ENCODE peak calls at places on chromosome 5, in seven cellular contexts. X is epithelial cell of proximal tubule; N is A549; C is pancreas; E is activated gamma-delta T cell treated with anti-CD3 and anti-CD28 coated beads, Interleukin-2, amount 50 U/mL, for 16 hours; V is mammary epithelial cell; Y is endothelial cell. Q is an unnamed sample.

GRCh38 chr5:125176005-125176390 is 429.6 kb upstream of the ZNF608 start:
- DNase-seq in V (no peak), N (peak; percentile 34), Y (no peak), E (no peak), C (no peak), X (no peak), Q (no peak)

GRCh38 chr5:74940782-74941363 is 74.7 kb upstream of the FAM169A start:
- DNase-seq in Y (no peak), X (no peak), E (no peak), C (no peak), N (no peak), V (no peak), Q (no peak)

GRCh38 chr5:58149345-58149744 is 310.5 kb downstream of the PLK2 start:
- DNase-seq in Y (no peak), V (peak; percentile 81), N (no peak), X (peak; percentile 6), E (no peak), C (no peak), Q (no peak)

GRCh38 chr5:51395666-51396356 is 12.6 kb downstream of the ISL1 start:
- DNase-seq in V (no peak), X (no peak), C (no peak), N (no peak), E (no peak), Y (no peak), Q (no peak)

GRCh38 chr5:89351232-89351631 is 468.2 kb upstream of the MEF2C start:
- DNase-seq in Y (no peak), E (no peak), N (peak; percentile 5), V (peak; percentile 41), X (no peak), C (no peak), Q (no peak)

GRCh38 chr5:151448038-151448985 is 909 bp downstream of the SLC36A1 start:
- DNase-seq in X (no peak), E (no peak), C (peak; percentile 31), Y (peak; percentile 10), N (peak; percentile 13), V (peak; percentile 42), Q (peak; percentile 6)

GRCh38 chr5:87403899-87404298 is 8.8 kb downstream of the CCNH start:
- DNase-seq in Y (no peak), C (no peak), V (no peak), X (no peak), E (no peak), N (no peak), Q (no peak)

GRCh38 chr5:7886849-7887460 is 18.0 kb downstream of the MTRR start:
- DNase-seq in N (peak; percentile 50), C (no peak), E (no peak), Y (no peak), V (peak; percentile 20), X (no peak), Q (no peak)

GRCh38 chr5:135996611-135997010 is 32.2 kb upstream of the TGFBI start:
- DNase-seq in V (no peak), N (no peak), C (no peak), X (no peak), E (no peak), Y (no peak), Q (no peak)

GRCh38 chr5:138385660-138386059 is 33.2 kb downstream of the KDM3B start:
- DNase-seq in C (no peak), X (no peak), E (no peak), N (no peak), V (no peak), Y (no peak), Q (no peak)